ENCODE peak calls at places on chromosomes 11 and 22, in six cellular contexts. A, H, Q, J, P and U are unnamed samples.
A peak's percentile ranks its signal among the peaks of the same experiment; 100 is the strongest.

GRCh38 chr22:49689255-49689770 is 138.4 kb downstream of the BRD1 start:
- DNase-seq in A (no peak), H (peak; percentile 15), Q (no peak), J (no peak), P (no peak), U (no peak)

GRCh38 chr22:17368144-17368726 is 1.0 kb upstream of the CECR2 start:
- DNase-seq in A (no peak), H (no peak), Q (no peak), J (no peak), P (no peak), U (no peak)

GRCh38 chr22:38148252-38148651 is 33.4 kb downstream of the PLA2G6 start:
- DNase-seq in A (peak; percentile 66), H (no peak), Q (no peak), J (no peak), P (peak; percentile 84), U (peak; percentile 69)

GRCh38 chr11:36249271-36249670 is 40.0 kb downstream of the COMMD9 start:
- DNase-seq in A (peak; percentile 91), H (no peak), Q (no peak), J (no peak), P (no peak), U (peak; percentile 77)

GRCh38 chr11:73795925-73796632 is 8.4 kb downstream of the MRPL48 start:
- DNase-seq in A (no peak), H (peak; percentile 68), Q (no peak), J (peak; percentile 75), P (no peak), U (no peak)

GRCh38 chr11:35087648-35088047 is 51.3 kb upstream of the CD44 start:
- DNase-seq in A (peak; percentile 53), H (no peak), Q (no peak), J (no peak), P (no peak), U (peak; percentile 78)

GRCh38 chr11:6617315-6617781 is 1.9 kb downstream of the TPP1 start:
- DNase-seq in A (no peak), H (no peak), Q (no peak), J (no peak), P (no peak), U (peak; percentile 89)

GRCh38 chr11:6116638-6117037 is 9.2 kb downstream of the OR56B4 start:
- DNase-seq in A (no peak), H (no peak), Q (no peak), J (no peak), P (no peak), U (no peak)

GRCh38 chr11:77407613-77408012 is 66.3 kb downstream of the PAK1 start:
- DNase-seq in A (peak; percentile 92), H (no peak), Q (no peak), J (no peak), P (no peak), U (peak; percentile 78)

GRCh38 chr22:39959640-39960447 is at the start of gene TMA7B:
- DNase-seq in A (peak; percentile 75), H (peak; percentile 74), Q (no peak), J (no peak), P (peak; percentile 12), U (peak; percentile 86)

GRCh38 chr11:118807800-118808778 is 17.1 kb upstream of the DDX6 start:
- DNase-seq in A (no peak), H (no peak), Q (no peak), J (no peak), P (no peak), U (no peak)

GRCh38 chr11:131467645-131468270 is 97.3 kb downstream of the NTM start:
- DNase-seq in A (no peak), H (no peak), Q (no peak), J (no peak), P (peak; percentile 51), U (no peak)

GRCh38 chr11:101583180-101584128 is at the start of gene TRPC6:
- DNase-seq in A (peak; percentile 47), H (peak; percentile 78), Q (no peak), J (peak; percentile 80), P (peak; percentile 10), U (peak; percentile 25)

GRCh38 chr11:2774173-2775082 is 74.6 kb upstream of the KCNQ1OT1 start:
- DNase-seq in A (no peak), H (no peak), Q (no peak), J (no peak), P (no peak), U (no peak)

GRCh38 chr22:35430897-35431322 is 31.0 kb downstream of the MCM5 start:
- DNase-seq in A (peak; percentile 96), H (peak; percentile 85), Q (peak; percentile 73), J (peak; percentile 98), P (peak; percentile 95), U (peak; percentile 97)

GRCh38 chr11:122436188-122436555 is 219.3 kb upstream of the UBASH3B start:
- DNase-seq in A (no peak), H (no peak), Q (no peak), J (no peak), P (no peak), U (no peak)

GRCh38 chr22:32874330-32874729 is 72.8 kb downstream of the TIMP3 start:
- DNase-seq in A (no peak), H (no peak), Q (no peak), J (no peak), P (no peak), U (no peak)

GRCh38 chr22:32866953-32867352 is 65.4 kb downstream of the TIMP3 start:
- DNase-seq in A (no peak), H (no peak), Q (no peak), J (no peak), P (peak; percentile 16), U (peak; percentile 4)

GRCh38 chr22:32864596-32864995 is 63.1 kb downstream of the TIMP3 start:
- DNase-seq in A (no peak), H (no peak), Q (no peak), J (no peak), P (peak; percentile 83), U (peak; percentile 1)

GRCh38 chr22:32868928-32869327 is 67.4 kb downstream of the TIMP3 start:
- DNase-seq in A (no peak), H (no peak), Q (no peak), J (no peak), P (peak; percentile 68), U (no peak)

GRCh38 chr22:32870474-32870873 is 69.0 kb downstream of the TIMP3 start:
- DNase-seq in A (no peak), H (no peak), Q (no peak), J (no peak), P (no peak), U (no peak)
- H3K14ac ChIP-seq in A (no peak overlapping the region), H (no peak overlapping the region), Q (no peak overlapping the region), J (no peak overlapping the region), P (no peak overlapping the region), U (no peak overlapping the region)

DNA sequence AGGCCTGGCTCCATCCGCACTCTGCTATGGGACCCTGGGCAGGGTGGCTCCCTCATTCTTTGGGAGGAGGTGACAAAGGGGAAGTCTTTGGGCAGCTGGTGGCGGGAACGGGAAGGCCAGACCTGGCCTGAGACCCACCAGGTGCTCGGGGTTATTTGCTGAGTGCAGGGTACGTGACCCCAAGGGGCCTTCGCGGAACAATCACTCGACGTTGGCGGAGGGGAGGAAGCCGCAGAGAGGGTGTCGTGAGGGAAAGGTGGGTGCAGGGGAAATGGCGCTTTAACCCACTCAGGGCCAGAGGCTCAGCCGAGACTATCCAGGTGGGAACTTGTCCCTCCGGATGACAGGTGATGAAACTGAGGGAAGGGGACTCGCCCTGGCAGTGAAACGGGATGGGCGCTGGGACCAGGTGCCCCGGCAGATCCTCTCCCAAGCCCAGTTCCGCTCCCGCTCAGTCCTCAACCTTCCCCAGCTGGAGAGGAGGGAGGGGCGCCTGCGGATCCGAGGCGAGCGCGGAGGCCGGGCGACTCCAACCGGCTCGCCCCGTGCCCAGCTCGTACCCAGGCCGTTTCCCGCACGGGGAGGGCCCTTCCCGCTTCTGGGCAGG is 911 bp downstream of the A4GALT start:
- DNase-seq in A (no peak), H (no peak), Q (no peak), J (no peak), P (peak; percentile 46), U (peak; percentile 24)
- H3K9ac ChIP-seq in A (peak overlapping the region; percentile 91), H (peak overlapping the region; percentile 27), Q (peak overlapping the region; percentile 88), J (peak overlapping the region; percentile 42), P (no peak overlapping the region), U (peak overlapping the region; percentile 90)

DNA sequence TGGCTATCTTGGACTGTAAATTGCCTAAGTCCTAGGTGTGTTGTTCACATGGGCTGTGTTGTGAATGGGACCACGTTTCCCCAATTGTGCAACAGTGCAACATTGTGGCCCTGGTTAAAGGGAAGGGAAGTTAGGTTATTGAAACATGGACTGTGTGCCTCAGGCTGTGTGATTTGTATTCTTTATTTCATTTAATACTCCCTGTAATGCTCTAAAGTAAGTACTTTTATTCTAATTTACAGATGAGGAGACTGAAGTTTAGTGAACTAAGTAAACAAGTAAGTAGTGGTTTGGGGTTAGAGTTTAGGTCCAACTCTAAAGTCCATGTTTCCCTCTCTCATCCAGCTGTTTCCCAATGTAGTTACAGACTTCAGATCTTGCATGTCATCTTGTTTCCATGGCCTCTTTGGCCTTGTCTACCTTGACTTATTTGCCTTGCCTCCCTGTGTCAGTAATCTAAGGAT is 77.7 kb downstream of the STIM1 start:
- DNase-seq in A (no peak), H (no peak), Q (no peak), J (no peak), P (no peak), U (no peak)
- H3K14ac ChIP-seq in A (no peak overlapping the region), H (no peak overlapping the region), Q (no peak overlapping the region), J (no peak overlapping the region), P (no peak overlapping the region), U (no peak overlapping the region)

DNA sequence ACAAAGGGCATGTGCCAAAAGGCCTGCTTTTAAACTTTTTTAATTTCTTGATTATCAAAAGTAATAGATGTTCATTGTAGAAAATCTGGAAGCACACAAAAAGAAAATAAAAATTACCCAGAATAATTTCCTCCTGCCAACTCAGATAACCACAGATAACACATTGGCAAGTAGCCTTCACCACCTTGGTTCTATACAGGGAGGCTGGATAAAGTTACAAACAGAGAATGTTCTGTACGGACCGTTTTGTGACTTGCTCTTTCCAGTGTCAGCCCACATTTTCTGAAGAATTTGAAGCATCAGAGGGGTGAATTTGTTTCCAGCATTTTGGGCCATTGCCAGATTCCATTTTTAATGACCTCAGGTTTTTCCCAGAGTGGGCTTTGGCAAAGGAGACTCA is 23.5 kb downstream of the TUG1 start:
- DNase-seq in A (no peak), H (no peak), Q (no peak), J (no peak), P (no peak), U (no peak)
- H3K9ac ChIP-seq in A (no peak overlapping the region), H (no peak overlapping the region), Q (no peak overlapping the region), J (no peak overlapping the region), P (no peak overlapping the region), U (no peak overlapping the region)

DNA sequence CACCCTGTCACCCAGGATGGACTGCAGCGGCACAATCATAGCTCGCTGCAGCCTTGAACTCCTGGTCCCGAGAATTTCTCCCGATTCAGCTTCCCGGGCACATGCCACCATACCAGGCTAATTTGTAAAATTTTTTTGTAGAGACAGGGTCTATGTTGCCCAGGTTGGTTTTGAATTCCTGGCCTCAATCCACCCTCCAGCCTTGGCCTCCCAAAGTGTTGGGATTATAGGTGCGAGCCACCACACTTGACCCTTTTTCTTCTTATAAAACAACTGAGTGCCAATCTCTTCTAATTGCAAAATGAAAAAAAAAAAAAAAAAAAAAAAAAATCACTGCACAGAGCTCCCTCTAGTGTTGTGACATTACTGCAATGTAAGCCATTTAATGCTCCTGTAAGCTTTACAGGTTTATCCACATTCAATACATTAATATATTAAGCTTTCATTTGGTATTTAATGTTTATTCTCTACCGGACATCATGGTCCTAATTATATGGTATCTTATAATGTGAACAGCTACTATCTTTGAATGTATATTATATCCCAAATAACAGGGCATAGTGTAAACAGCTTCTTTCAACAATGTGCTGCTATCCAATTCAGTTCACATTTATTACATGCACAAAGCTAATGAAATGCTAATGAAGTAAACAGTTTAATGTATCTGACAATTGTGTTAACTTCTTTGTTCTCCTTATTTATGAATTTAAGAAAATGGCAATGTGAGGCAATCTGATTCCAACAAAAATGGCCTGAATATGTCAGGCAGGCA is 44.6 kb downstream of the COPB1 start:
- DNase-seq in A (peak; percentile 39), H (no peak), Q (peak; percentile 1), J (peak; percentile 52), P (peak; percentile 64), U (peak; percentile 56)
- H3K14ac ChIP-seq in A (no peak overlapping the region), H (no peak overlapping the region), Q (no peak overlapping the region), J (no peak overlapping the region), P (no peak overlapping the region), U (no peak overlapping the region)